ENCODE peak calls at places on chromosomes 12 and 14, in eight cellular contexts. D is NCI-H345; C is pancreas; K is fibroblast of the aortic adventitia; B is stimulated activated effector memory CD8-positive, alpha-beta T cell treated with anti-CD3 and anti-CD28 coated beads, Interleukin-12 subunit alpha, Interleukin-12 subunit beta, amount 100 ng/mL, for 72 hours; O is lower lobe of right lung; S is stimulated activated CD8-positive, alpha-beta memory T cell treated with anti-CD3 and anti-CD28 coated beads, Interleukin-4, amount 100 ng/mL, for 4 hours; E is cardiac muscle cell. H is an unnamed sample.
A peak's percentile ranks its signal among the peaks of the same experiment; 100 is the strongest.

GRCh38 chr12:77751939-77752338 is 78.8 kb upstream of the NAV3 start:
- DNase-seq in S (no peak), K (peak; percentile 91), B (no peak), C (no peak), O (no peak), D (peak; percentile 33), E (no peak), H (no peak)

GRCh38 chr12:93361159-93361919 is 16.4 kb upstream of the NUDT4 start:
- DNase-seq in E (no peak), D (peak; percentile 64), B (no peak), S (no peak), K (peak; percentile 88), O (no peak), C (no peak), H (peak; percentile 24)

GRCh38 chr14:37253905-37254304 is 56.2 kb downstream of the MIPOL1 start:
- DNase-seq in D (no peak), S (no peak), C (no peak), K (peak; percentile 79), E (no peak), B (no peak), O (no peak), H (no peak)

GRCh38 chr14:58668848-58669480 is 31.2 kb downstream of the DACT1 start:
- DNase-seq in C (no peak), O (no peak), D (no peak), E (peak; percentile 93), K (no peak), B (no peak), S (no peak), H (no peak)

GRCh38 chr12:47883663-47884195 is 21.1 kb downstream of the VDR start:
- DNase-seq in C (no peak), K (no peak), E (no peak), S (no peak), D (no peak), O (no peak), B (no peak), H (no peak)

GRCh38 chr12:18145924-18146323 is 55.9 kb upstream of the RERGL start:
- DNase-seq in E (no peak), D (no peak), K (peak; percentile 67), S (no peak), C (no peak), B (no peak), O (no peak), H (no peak)

GRCh38 chr12:65100140-65100539 is 21.0 kb downstream of the WIF1 start:
- DNase-seq in E (no peak), O (no peak), S (no peak), B (no peak), D (no peak), C (no peak), K (no peak), H (no peak)

GRCh38 chr12:111274820-111275219 is 94.1 kb downstream of the PHETA1 start:
- DNase-seq in B (no peak), E (no peak), C (no peak), K (no peak), D (no peak), S (no peak), O (no peak), H (no peak)

GRCh38 chr12:124796303-124796957 is 67.2 kb downstream of the SCARB1 start:
- DNase-seq in B (no peak), C (no peak), S (no peak), D (no peak), K (no peak), E (no peak), O (no peak), H (no peak)

GRCh38 chr12:91326043-91327027 is 143.7 kb upstream of the DCN start:
- DNase-seq in D (peak; percentile 58), B (peak; percentile 27), E (peak; percentile 63), O (no peak), C (no peak), S (peak; percentile 8), K (peak; percentile 90), H (no peak)

GRCh38 chr14:72543325-72543724 is 350.6 kb downstream of the DPF3 start:
- DNase-seq in D (no peak), C (no peak), E (no peak), S (no peak), K (no peak), B (no peak), O (no peak), H (no peak)

GRCh38 chr12:13255792-13256704 is 59.5 kb downstream of the EMP1 start:
- DNase-seq in O (peak; percentile 92), C (peak; percentile 93), S (peak; percentile 46), E (peak; percentile 90), B (peak; percentile 71), D (peak; percentile 95), K (peak; percentile 95), H (peak; percentile 93)

GRCh38 chr14:22386924-22387775 is 201.9 kb downstream of the DAD1 start:
- DNase-seq in S (no peak), C (no peak), K (peak; percentile 84), B (peak; percentile 1), O (peak; percentile 50), E (peak; percentile 88), D (peak; percentile 71), H (peak; percentile 39)